ENCODE peak calls at places on chromosomes 16 and 17, in five cellular contexts. V is heart right ventricle, E is DND-41, G is neural progenitor cell, B is PC-3. R is an unnamed sample. For H3K9me3 and H3K4me1, the result is how much of the 10 kb centered on the place peaks cover.

GRCh38 chr17:80927791-80928216 is 63.8 kb upstream of the CHMP6 start:
- DNase-seq in V (no peak), E (no peak), G (peak), B (no peak), R (no peak)

GRCh38 chr16:8486985-8487384 is 103.3 kb downstream of the TMEM114 start:
- DNase-seq in V (no peak), E (no peak), G (no peak), B (no peak), R (no peak)

GRCh38 chr16:57548424-57548823 is 6.0 kb downstream of the ADGRG5 start:
- DNase-seq in V (no peak), E (no peak), G (no peak), B (no peak), R (no peak)

GRCh38 chr16:268141-269053 is 7.3 kb downstream of the RGS11 start:
- DNase-seq in V (no peak), E (no peak), G (no peak), B (no peak), R (no peak)

GRCh38 chr17:67068999-67069398 is 24.6 kb downstream of the CACNG1 start:
- DNase-seq in V (no peak), E (no peak), G (no peak), B (peak), R (no peak)

GRCh38 chr17:67392111-67392510 is 15.0 kb downstream of the PITPNC1 start:
- DNase-seq in V (no peak), E (no peak), G (no peak), B (no peak), R (no peak)

GRCh38 chr17:36728030-36728991 is 126.9 kb downstream of the MRM1 start:
- DNase-seq in V (no peak), E (peak), G (no peak), B (no peak), R (no peak)

GRCh38 chr17:81440511-81441244 is 45.4 kb downstream of the BAHCC1 start:
- DNase-seq in V (no peak), E (peak), G (peak), B (peak), R (no peak)

GRCh38 chr17:46979023-46979870 is at the start of gene RPRML:
- DNase-seq in V (peak), E (peak), G (peak), B (peak), R (peak)

GRCh38 chr16:49216593-49216992 is 65.0 kb downstream of the CBLN1 start:
- DNase-seq in V (no peak), E (no peak), G (no peak), B (no peak), R (no peak)

GRCh38 chr17:75614006-75614405 is 19.2 kb upstream of the SMIM5 start:
- DNase-seq in V (no peak), E (no peak), G (peak), B (no peak), R (no peak)

GRCh38 chr16:56667581-56668571 is at the start of gene MT1G:
- DNase-seq in V (peak), E (peak), G (no peak), B (no peak), R (peak)

GRCh38 chr16:77807-78443 is at the start of gene MPG:
- DNase-seq in V (peak), E (peak), G (peak), B (peak), R (peak)

GRCh38 chr17:49016775-49017463 is 19.7 kb downstream of the IGF2BP1 start:
- DNase-seq in V (no peak), E (no peak), G (no peak), B (peak), R (no peak)

GRCh38 chr16:28865722-28866453 is 2.2 kb downstream of the SH2B1 start:
- DNase-seq in V (no peak), E (no peak), G (no peak), B (no peak), R (no peak)

GRCh38 chr17:28974451-28974850 is 23.1 kb upstream of the PHF12 start:
- DNase-seq in V (peak), E (no peak), G (no peak), B (no peak), R (peak)

GRCh38 chr17:18257747-18258355 is 687 bp downstream of the FLII start:
- DNase-seq in V (peak), E (peak), G (peak), B (peak), R (peak)

GRCh38 chr16:19776565-19776964 is 58.5 kb downstream of the IQCK start:
- DNase-seq in V (no peak), E (no peak), G (no peak), B (no peak), R (no peak)

GRCh38 chr17:83007504-83008475 is 71.6 kb upstream of the METRNL start:
- DNase-seq in V (no peak), E (no peak), G (peak), B (no peak), R (no peak)

GRCh38 chr17:74413491-74413890 is 18.4 kb upstream of the GPRC5C start:
- DNase-seq in V (no peak), E (no peak), G (no peak), B (no peak), R (no peak)

GRCh38 chr17:76077582-76078110 is 1.3 kb upstream of the ZACN start:
- DNase-seq in V (no peak), E (no peak), G (no peak), B (peak), R (no peak)

GRCh38 chr17:31385428-31386285 is 5.8 kb upstream of the RAB11FIP4 start:
- DNase-seq in V (no peak), E (no peak), G (no peak), B (no peak), R (no peak)

GRCh38 chr17:70239391-70239826 is 70.1 kb downstream of the KCNJ2 start:
- DNase-seq in V (no peak), E (no peak), G (no peak), B (no peak), R (no peak)

GRCh38 chr17:4605826-4606225 is 21.5 kb downstream of the SMTNL2 start:
- DNase-seq in V (peak), E (peak), G (no peak), B (no peak), R (peak)

GRCh38 chr16:73054732-73055481 is 7.0 kb upstream of the ZFHX3 start:
- DNase-seq in V (no peak), E (peak), G (no peak), B (peak), R (no peak)

GRCh38 chr17:61144876-61145564 is 254.6 kb upstream of the TBX2 start:
- DNase-seq in V (no peak), E (no peak), G (no peak), B (no peak), R (no peak)

GRCh38 chr16:7340938-7341337 is 8.3 kb downstream of the RBFOX1 start:
- DNase-seq in V (no peak), E (no peak), G (no peak), B (no peak), R (no peak)

GRCh38 chr17:6492892-6493674 is 48.8 kb downstream of the PIMREG start:
- DNase-seq in V (no peak), E (no peak), G (no peak), B (no peak), R (no peak)

GRCh38 chr17:8585911-8586310 is 44.6 kb downstream of the MYH10 start:
- DNase-seq in V (no peak), E (no peak), G (no peak), B (no peak), R (no peak)

GRCh38 chr16:50463581-50464324 is 84.4 kb upstream of the NKD1 start:
- DNase-seq in V (no peak), E (no peak), G (no peak), B (no peak), R (no peak)

GRCh38 chr17:19744922-19745757 is 3.0 kb downstream of the ALDH3A1 start:
- DNase-seq in V (peak), E (no peak), G (peak), B (peak), R (peak)

GRCh38 chr17:50109785-50110184 is 14.6 kb downstream of the PDK2 start:
- DNase-seq in V (no peak), E (no peak), G (no peak), B (no peak), R (no peak)

GRCh38 chr17:55346658-55347057 is 75.0 kb downstream of the MMD start:
- DNase-seq in V (no peak), E (no peak), G (no peak), B (no peak), R (no peak)

GRCh38 chr17:61253293-61253801 is 146.3 kb upstream of the TBX2 start:
- DNase-seq in V (peak), E (no peak), G (no peak), B (no peak), R (no peak)

GRCh38 chr17:73654241-73654640 is 10.0 kb upstream of the SDK2 start:
- DNase-seq in V (no peak), E (no peak), G (no peak), B (no peak), R (no peak)

GRCh38 chr16:87780385-87780989 is 14.7 kb upstream of the KLHDC4 start:
- DNase-seq in V (no peak), E (peak), G (no peak), B (no peak), R (peak)

GRCh38 chr16:81172769-81173658 is 65.5 kb upstream of the BCO1 start:
- DNase-seq in V (no peak), E (no peak), G (no peak), B (no peak), R (no peak)

GRCh38 chr17:64120159-64120558 is 9.8 kb downstream of the ERN1 start:
- DNase-seq in V (no peak), E (no peak), G (no peak), B (peak), R (no peak)

DNA sequence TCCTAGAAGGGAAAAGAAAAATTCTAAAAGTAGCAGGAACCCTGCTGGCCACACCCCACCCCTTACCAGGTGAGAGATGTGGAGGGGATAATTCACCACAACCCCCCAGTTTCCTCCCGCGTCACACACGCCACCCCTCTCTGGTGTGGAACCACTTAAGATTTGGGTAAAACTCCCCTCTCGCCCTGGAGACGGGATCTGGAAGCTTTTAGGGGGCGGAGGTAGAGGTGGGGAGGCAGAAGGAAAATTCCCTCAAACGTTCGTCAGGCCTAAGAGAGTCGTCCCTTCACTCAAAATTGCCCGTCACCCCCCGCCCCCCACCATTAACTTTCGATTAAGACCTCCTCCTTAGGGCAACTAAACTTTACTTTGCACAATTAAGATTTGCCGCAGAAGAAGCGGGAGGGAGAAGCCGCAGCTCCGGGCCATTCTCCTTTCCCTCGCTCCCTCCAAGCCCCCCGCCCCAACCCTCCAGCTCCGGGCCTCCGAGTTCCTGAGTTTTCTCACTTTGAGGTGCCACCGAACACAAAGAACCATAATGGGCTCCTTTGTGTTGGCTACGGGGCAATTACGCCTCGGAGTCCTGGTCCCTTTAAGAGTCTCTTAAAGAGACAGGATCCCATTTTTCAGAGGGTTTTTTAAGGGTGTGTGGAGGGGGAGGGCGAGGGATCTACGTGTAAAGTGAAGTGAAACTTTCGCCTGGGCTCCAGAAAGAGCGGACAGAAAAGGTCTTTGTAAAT is 1.0 kb upstream of the FZD2 start:
- DNase-seq in V (peak), E (peak), G (peak), B (peak), R (peak)
- H3K9me3 ChIP-seq in V (under half), E (under half), G (under half), B (under half), R (under half)

GRCh38 chr17:2962729-2963128 is 100.7 kb downstream of the OR1D5 start:
- DNase-seq in V (no peak), E (no peak), G (no peak), B (no peak), R (no peak)
- H3K4me1 ChIP-seq in V (under half), E (under half), G (under half), B (under half), R (under half)

GRCh38 chr16:31780342-31780741 is 93.3 kb upstream of the ZNF267 start:
- DNase-seq in V (no peak), E (no peak), G (no peak), B (no peak), R (no peak)
- H3K9me3 ChIP-seq in V (half or more), E (under half), G (under half), B (under half), R (under half)

DNA sequence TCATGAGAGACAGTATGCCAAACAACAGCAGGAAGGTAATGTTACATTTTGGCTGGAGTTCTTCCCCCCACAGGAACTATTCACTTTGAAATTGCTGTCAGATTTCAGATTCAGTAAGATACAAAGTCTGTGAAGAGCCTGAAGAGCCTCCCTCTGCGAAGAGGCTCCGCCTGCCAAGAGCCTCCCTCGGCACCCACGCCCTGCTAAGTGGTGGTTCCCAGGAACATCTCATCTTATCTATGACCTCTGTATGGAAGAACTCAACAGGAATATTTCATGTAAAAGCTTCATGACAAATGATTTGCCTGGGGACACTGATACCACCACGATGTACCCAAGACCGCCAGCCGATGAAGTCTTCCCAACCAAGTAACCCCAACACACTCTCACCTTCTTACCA is 3.2 kb downstream of the ZC3H7A start:
- DNase-seq in V (peak), E (no peak), G (no peak), B (no peak), R (no peak)
- H3K4me1 ChIP-seq in V (half or more), E (under half), G (under half), B (under half), R (half or more)

GRCh38 chr16:1820973-1821290 is 5.7 kb downstream of the HAGH start:
- DNase-seq in V (no peak), E (no peak), G (no peak), B (no peak), R (no peak)

GRCh38 chr16:1820096-1820972 is 6.3 kb downstream of the HAGH start:
- DNase-seq in V (no peak), E (no peak), G (no peak), B (no peak), R (no peak)

GRCh38 chr16:1818204-1818872 is 8.3 kb downstream of the HAGH start:
- DNase-seq in V (no peak), E (no peak), G (no peak), B (no peak), R (no peak)

GRCh38 chr16:1818873-1819525 is 7.6 kb downstream of the HAGH start:
- DNase-seq in V (no peak), E (no peak), G (no peak), B (no peak), R (no peak)

GRCh38 chr16:1819611-1820010 is 7.0 kb downstream of the HAGH start:
- DNase-seq in V (no peak), E (no peak), G (no peak), B (no peak), R (no peak)
- H3K9me3 ChIP-seq in V (under half), E (under half), G (under half), B (under half), R (under half)

GRCh38 chr16:75062135-75062943 is 54.2 kb downstream of the LDHD start:
- DNase-seq in V (peak), E (no peak), G (no peak), B (no peak), R (peak)
- H3K4me1 ChIP-seq in V (half or more), E (half or more), G (under half), B (under half), R (half or more)

GRCh38 chr16:64638804-64639203 is 483.1 kb downstream of the CDH11 start:
- DNase-seq in V (no peak), E (no peak), G (no peak), B (no peak), R (no peak)
- H3K9me3 ChIP-seq in V (under half), E (under half), G (under half), B (under half), R (under half)

GRCh38 chr17:27492470-27492869 is 36.2 kb downstream of the KSR1 start:
- DNase-seq in V (no peak), E (no peak), G (no peak), B (no peak), R (no peak)

GRCh38 chr17:27496005-27496404 is 39.8 kb downstream of the KSR1 start:
- DNase-seq in V (no peak), E (no peak), G (no peak), B (no peak), R (no peak)

GRCh38 chr17:27493088-27493487 is 36.8 kb downstream of the KSR1 start:
- DNase-seq in V (no peak), E (no peak), G (no peak), B (no peak), R (no peak)

GRCh38 chr17:27495460-27495859 is 39.2 kb downstream of the KSR1 start:
- DNase-seq in V (no peak), E (no peak), G (no peak), B (no peak), R (no peak)

DNA sequence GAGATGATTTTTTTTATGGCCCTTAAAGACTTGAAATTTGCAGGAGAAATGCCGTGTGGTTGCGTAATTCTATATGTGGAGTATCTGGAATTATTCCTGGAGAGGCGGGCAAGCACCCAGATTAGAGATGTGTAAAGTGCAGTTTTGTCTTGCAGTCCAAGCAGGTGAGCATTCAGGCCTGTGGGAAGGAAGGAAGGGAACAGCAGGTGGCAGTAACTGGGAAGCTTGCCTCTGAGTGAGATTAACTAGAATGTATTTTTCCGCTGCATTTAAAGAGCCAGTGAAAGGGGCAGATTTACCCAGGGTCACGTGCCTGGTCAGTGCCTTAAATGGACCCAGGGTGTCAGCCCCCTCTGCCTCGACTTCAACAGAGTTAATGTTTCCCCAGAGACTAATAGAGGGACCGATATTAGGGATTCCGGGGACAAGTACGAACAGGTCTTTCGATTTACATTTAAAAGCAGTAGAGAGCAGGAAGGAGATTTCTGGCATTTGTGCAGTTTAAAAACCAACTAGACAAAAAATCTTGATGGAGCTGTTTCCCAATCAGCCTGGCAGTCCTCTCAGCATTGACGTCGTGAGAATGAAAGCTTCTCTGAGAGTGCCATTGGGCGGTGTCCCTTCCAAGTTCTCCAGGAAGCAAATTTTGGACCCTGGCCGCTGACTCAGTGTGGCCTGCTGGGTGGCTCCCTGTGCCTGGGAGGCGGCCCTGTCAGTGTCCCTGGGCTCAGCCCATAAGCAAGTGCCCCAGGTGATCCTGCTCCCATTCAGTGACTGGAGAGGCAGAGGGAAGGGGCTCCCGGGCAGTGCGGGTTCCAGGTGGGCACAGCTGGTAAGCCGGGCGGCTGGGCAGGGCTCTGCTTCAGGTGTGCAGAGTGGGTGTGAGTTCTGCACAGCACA is 38.2 kb downstream of the KSR1 start:
- DNase-seq in V (peak), E (no peak), G (peak), B (peak), R (peak)
- H3K4me1 ChIP-seq in V (under half), E (under half), G (half or more), B (under half), R (under half)

R was measured in heart left ventricle.